ENCODE peak calls at places on chromosomes 4 and X, in six cellular contexts. Y, I, P, Z, T and S are unnamed samples.

GRCh38 chr4:153232768-153233167 is 28.5 kb downstream of the TRIM2 start:
- ATAC-seq in Y (no peak), I (peak), P (no peak), Z (no peak), T (no peak), S (peak)

GRCh38 chr4:74544655-74545361 is 99.9 kb downstream of the AREG start:
- ATAC-seq in Y (no peak), I (no peak), P (no peak), Z (no peak), T (no peak), S (no peak)

GRCh38 chr4:61783050-61783449 is 582.9 kb downstream of the ADGRL3 start:
- ATAC-seq in Y (no peak), I (no peak), P (no peak), Z (no peak), T (no peak), S (no peak)

GRCh38 chr4:25096553-25097443 is 63.5 kb downstream of the SEPSECS start:
- ATAC-seq in Y (no peak), I (no peak), P (no peak), Z (no peak), T (no peak), S (no peak)

GRCh38 chrX:19121466-19121865 is 802 bp downstream of the ADGRG2 start:
- ATAC-seq in Y (no peak), I (no peak), P (no peak), Z (no peak), T (no peak), S (no peak)

GRCh38 chr4:1277667-1278335 is 11.9 kb upstream of the MAEA start:
- ATAC-seq in Y (no peak), I (no peak), P (no peak), Z (no peak), T (no peak), S (no peak)

GRCh38 chr4:1761130-1761688 is 31.9 kb upstream of the FGFR3 start:
- ATAC-seq in Y (no peak), I (no peak), P (no peak), Z (no peak), T (no peak), S (no peak)

GRCh38 chr4:36348403-36348938 is 67.1 kb downstream of the DTHD1 start:
- ATAC-seq in Y (peak), I (no peak), P (peak), Z (peak), T (peak), S (no peak)

GRCh38 chr4:86640469-86640868 is 46.4 kb downstream of the PTPN13 start:
- ATAC-seq in Y (no peak), I (no peak), P (no peak), Z (no peak), T (no peak), S (no peak)

GRCh38 chr4:163673848-163674702 is 179.6 kb downstream of the TMA16 start:
- ATAC-seq in Y (no peak), I (no peak), P (no peak), Z (no peak), T (no peak), S (no peak)

GRCh38 chr4:150938417-150938816 is 76.7 kb downstream of the LRBA start:
- ATAC-seq in Y (no peak), I (no peak), P (no peak), Z (no peak), T (no peak), S (no peak)

GRCh38 chr4:25767877-25768475 is 94.8 kb downstream of the SEL1L3 start:
- ATAC-seq in Y (no peak), I (peak), P (peak), Z (peak), T (no peak), S (peak)

GRCh38 chr4:72352746-72353145 is 216.3 kb downstream of the ADAMTS3 start:
- ATAC-seq in Y (no peak), I (no peak), P (no peak), Z (no peak), T (no peak), S (no peak)

GRCh38 chr4:123588631-123589223 is 192.1 kb downstream of the SPRY1 start:
- ATAC-seq in Y (peak), I (peak), P (no peak), Z (no peak), T (no peak), S (peak)

GRCh38 chrX:47133493-47133892 is 11.0 kb downstream of the NDUFB11 start:
- ATAC-seq in Y (no peak), I (no peak), P (no peak), Z (no peak), T (no peak), S (no peak)

GRCh38 chrX:31661280-31661679 is 589.4 kb upstream of the FTHL17 start:
- ATAC-seq in Y (no peak), I (no peak), P (no peak), Z (no peak), T (no peak), S (no peak)

GRCh38 chr4:108730579-108730978 is 32.3 kb downstream of the ETNPPL start:
- ATAC-seq in Y (no peak), I (no peak), P (no peak), Z (no peak), T (no peak), S (no peak)

GRCh38 chrX:71107762-71108360 is 1.3 kb upstream of the CXorf65 start:
- ATAC-seq in Y (peak), I (no peak), P (peak), Z (peak), T (peak), S (no peak)

GRCh38 chr4:58191086-58191485 is 1080.9 kb upstream of the IGFBP7 start:
- ATAC-seq in Y (no peak), I (no peak), P (no peak), Z (no peak), T (no peak), S (no peak)

GRCh38 chrX:16603822-16604221 is 46.1 kb upstream of the S100G start:
- ATAC-seq in Y (no peak), I (no peak), P (no peak), Z (peak), T (peak), S (no peak)

GRCh38 chr4:53801373-53801772 is 210.1 kb upstream of the LNX1 start:
- ATAC-seq in Y (no peak), I (no peak), P (no peak), Z (no peak), T (no peak), S (no peak)